ENCODE peak calls at places on chromosomes 2 and 18, in five cellular contexts. One of them, this sample, is unnamed.

GRCh38 chr2:237227190-237227988 is 141.7 kb downstream of the COPS8 start:
- DNase-seq in IMR-90: peak; percentile 97
- DNase-seq in suprapubic skin: no peak
- DNase-seq in aorta: no peak
- DNase-seq in coronary artery: no peak
- DNase-seq in this sample: no peak

GRCh38 chr2:108271691-108272253 is 16.9 kb upstream of the SULT1C2 start:
- DNase-seq in aorta: no peak
- DNase-seq in suprapubic skin: no peak
- DNase-seq in IMR-90: peak; percentile 84
- DNase-seq in coronary artery: no peak
- DNase-seq in this sample: no peak

GRCh38 chr2:134621939-134622705 is 96.7 kb downstream of the TMEM163 start:
- DNase-seq in aorta: no peak
- DNase-seq in suprapubic skin: no peak
- DNase-seq in coronary artery: no peak
- DNase-seq in IMR-90: no peak
- DNase-seq in this sample: no peak

GRCh38 chr18:31549416-31549815 is 42.3 kb upstream of the TTR start:
- DNase-seq in IMR-90: no peak
- DNase-seq in coronary artery: no peak
- DNase-seq in suprapubic skin: no peak
- DNase-seq in aorta: no peak
- DNase-seq in this sample: no peak

GRCh38 chr2:29218071-29218470 is 102.9 kb downstream of the CLIP4 start:
- DNase-seq in IMR-90: no peak
- DNase-seq in suprapubic skin: no peak
- DNase-seq in coronary artery: peak; percentile 54
- DNase-seq in aorta: no peak
- DNase-seq in this sample: no peak

GRCh38 chr2:240561325-240561971 is 1.3 kb downstream of the DUSP28 start:
- DNase-seq in suprapubic skin: no peak
- DNase-seq in coronary artery: no peak
- DNase-seq in IMR-90: peak; percentile 91
- DNase-seq in aorta: no peak
- DNase-seq in this sample: no peak

GRCh38 chr2:183284606-183285005 is 160.4 kb downstream of the NUP35 start:
- DNase-seq in coronary artery: no peak
- DNase-seq in IMR-90: peak; percentile 34
- DNase-seq in suprapubic skin: no peak
- DNase-seq in aorta: no peak
- DNase-seq in this sample: no peak

GRCh38 chr2:94871226-94872087 is at the start of gene TEKT4:
- DNase-seq in aorta: no peak
- DNase-seq in IMR-90: no peak
- DNase-seq in suprapubic skin: peak; percentile 47
- DNase-seq in coronary artery: no peak
- DNase-seq in this sample: no peak

GRCh38 chr18:35983147-35983546 is 10.7 kb downstream of the RMP24 start:
- DNase-seq in IMR-90: no peak
- DNase-seq in aorta: no peak
- DNase-seq in coronary artery: no peak
- DNase-seq in suprapubic skin: no peak
- DNase-seq in this sample: no peak

GRCh38 chr18:1483386-1483785 is 578.7 kb downstream of the ADCYAP1 start:
- DNase-seq in IMR-90: no peak
- DNase-seq in aorta: no peak
- DNase-seq in coronary artery: no peak
- DNase-seq in suprapubic skin: no peak
- DNase-seq in this sample: no peak
- H3K27ac ChIP-seq in IMR-90: no peak overlapping the region
- H3K27ac ChIP-seq in aorta: no peak overlapping the region
- H3K27ac ChIP-seq in coronary artery: no peak overlapping the region
- H3K27ac ChIP-seq in suprapubic skin: no peak overlapping the region
- H3K27ac ChIP-seq in this sample: no peak overlapping the region

DNA sequence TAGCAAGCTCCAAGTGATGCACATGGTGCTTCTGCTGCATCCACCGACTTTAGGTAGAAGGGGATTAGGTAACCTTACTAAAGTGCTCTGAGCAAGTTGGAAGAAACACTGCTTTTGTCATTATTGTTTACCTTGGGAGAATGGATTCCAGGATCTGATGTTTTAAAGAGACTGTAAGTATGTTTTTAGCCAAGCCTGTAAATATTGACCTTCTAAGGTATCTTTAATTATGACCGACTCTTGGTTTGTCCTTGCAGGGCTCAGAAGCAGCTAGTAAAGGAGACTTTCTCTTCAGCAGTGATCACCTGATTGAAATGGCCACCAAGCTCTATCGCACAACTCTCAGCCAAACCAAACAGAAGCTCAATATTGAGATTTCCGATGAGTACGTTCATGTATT is 170.7 kb downstream of the MYO1B start:
- DNase-seq in IMR-90: no peak
- DNase-seq in coronary artery: no peak
- DNase-seq in aorta: no peak
- DNase-seq in suprapubic skin: no peak
- DNase-seq in this sample: no peak
- H3K27ac ChIP-seq in IMR-90: no peak overlapping the region
- H3K27ac ChIP-seq in coronary artery: no peak overlapping the region
- H3K27ac ChIP-seq in aorta: no peak overlapping the region
- H3K27ac ChIP-seq in suprapubic skin: no peak overlapping the region
- H3K27ac ChIP-seq in this sample: no peak overlapping the region

GRCh38 chr2:20074001-20074648 is 22.7 kb upstream of the LAPTM4A start:
- DNase-seq in coronary artery: no peak
- DNase-seq in aorta: no peak
- DNase-seq in IMR-90: no peak
- DNase-seq in suprapubic skin: no peak
- DNase-seq in this sample: no peak

GRCh38 chr2:20072436-20073158 is 21.2 kb upstream of the LAPTM4A start:
- DNase-seq in aorta: no peak
- DNase-seq in suprapubic skin: no peak
- DNase-seq in IMR-90: no peak
- DNase-seq in coronary artery: no peak
- DNase-seq in this sample: no peak

GRCh38 chr2:20073462-20073861 is 22.0 kb upstream of the LAPTM4A start:
- DNase-seq in aorta: no peak
- DNase-seq in IMR-90: peak; percentile 26
- DNase-seq in suprapubic skin: no peak
- DNase-seq in coronary artery: no peak
- DNase-seq in this sample: peak; percentile 56

GRCh38 chr2:20069756-20070155 is 18.3 kb upstream of the LAPTM4A start:
- DNase-seq in coronary artery: no peak
- DNase-seq in aorta: no peak
- DNase-seq in IMR-90: no peak
- DNase-seq in suprapubic skin: no peak
- DNase-seq in this sample: no peak

DNA sequence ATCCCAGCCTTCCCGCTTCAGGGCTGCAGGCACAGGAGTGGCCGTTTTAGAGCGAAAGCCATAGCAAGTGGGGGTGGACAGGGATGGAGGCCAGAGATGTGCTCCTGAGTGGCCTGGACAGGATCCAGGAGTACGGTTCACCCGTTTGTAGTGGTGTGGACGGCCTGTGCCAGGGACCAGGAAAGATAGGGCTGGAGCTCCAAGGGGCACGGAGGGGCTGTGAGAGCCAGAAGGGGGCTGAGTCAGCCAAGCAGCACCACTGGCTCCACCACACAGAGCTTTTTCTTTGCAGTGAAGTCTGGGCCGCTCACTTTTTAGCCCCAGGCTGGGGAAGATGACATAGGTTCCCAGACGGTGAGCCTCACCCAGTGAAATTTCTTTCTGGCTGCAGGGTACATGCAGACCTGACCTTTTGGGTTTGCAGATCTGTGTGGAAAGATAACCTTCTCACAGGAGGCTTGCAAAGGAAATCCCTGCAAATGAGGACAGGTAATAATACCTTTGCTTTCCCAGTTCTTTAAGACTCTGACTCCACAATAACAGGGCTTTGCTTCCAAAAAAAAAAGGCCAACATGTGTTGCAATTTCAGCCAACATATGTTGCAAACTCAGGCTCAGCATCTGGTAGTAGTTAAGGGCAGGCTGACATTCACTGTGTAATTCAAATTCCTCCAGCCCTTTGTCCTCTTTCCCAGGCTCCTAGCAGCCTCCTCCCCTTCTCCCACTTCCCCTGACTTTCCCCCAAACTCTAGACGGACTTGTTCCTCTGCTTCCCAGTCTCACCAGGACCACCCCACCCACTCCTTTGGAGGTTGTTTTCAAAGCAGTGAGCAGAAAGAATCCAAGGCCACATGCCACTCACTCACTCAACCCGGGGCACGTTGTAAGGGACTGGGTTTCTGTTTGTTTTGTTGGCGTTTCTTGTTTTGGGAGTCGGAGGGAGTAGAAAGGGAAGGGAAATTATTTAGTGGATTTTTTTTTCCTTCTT is 20.3 kb upstream of the LAPTM4A start:
- DNase-seq in coronary artery: no peak
- DNase-seq in IMR-90: peak; percentile 98
- DNase-seq in suprapubic skin: no peak
- DNase-seq in aorta: no peak
- DNase-seq in this sample: peak; percentile 73
- H3K27ac ChIP-seq in coronary artery: peak overlapping the region; percentile 80
- H3K27ac ChIP-seq in IMR-90: peak overlapping the region; percentile 99
- H3K27ac ChIP-seq in suprapubic skin: peak overlapping the region; percentile 86
- H3K27ac ChIP-seq in aorta: peak overlapping the region; percentile 4
- H3K27ac ChIP-seq in this sample: peak overlapping the region; percentile 78

GRCh38 chr18:9824862-9825479 is 60.8 kb upstream of the TXNDC2 start:
- DNase-seq in suprapubic skin: no peak
- DNase-seq in coronary artery: no peak
- DNase-seq in aorta: no peak
- DNase-seq in IMR-90: no peak
- DNase-seq in this sample: no peak
- H3K27ac ChIP-seq in suprapubic skin: peak overlapping the region; percentile 34
- H3K27ac ChIP-seq in coronary artery: peak overlapping the region; percentile 82
- H3K27ac ChIP-seq in aorta: peak overlapping the region; percentile 15
- H3K27ac ChIP-seq in IMR-90: peak overlapping the region; percentile 69
- H3K27ac ChIP-seq in this sample: peak overlapping the region; percentile 14

This sample was measured in right cardiac atrium.